ENCODE peak calls at places on chromosomes 7 and 10, in six cellular contexts. V is GM12878, S is sigmoid colon, T is fibroblast of lung, N is psoas muscle, K is neural progenitor cell. Q is an unnamed sample.

GRCh38 chr7:138875794-138876193 is 77.8 kb upstream of the ATP6V0A4 start:
- DNase-seq in V (no peak), S (no peak), T (peak; percentile 40), N (no peak), K (no peak), Q (no peak)

GRCh38 chr7:13990319-13990983 is 985 bp upstream of the ETV1 start:
- DNase-seq in V (no peak), S (peak; percentile 73), T (peak; percentile 56), N (peak; percentile 42), K (peak; percentile 81), Q (peak; percentile 64)

GRCh38 chr7:5088906-5089305 is 43.2 kb downstream of the RBAK start:
- DNase-seq in V (no peak), S (no peak), T (no peak), N (no peak), K (no peak), Q (no peak)

GRCh38 chr10:110429301-110429700 is 68.4 kb upstream of the DUSP5 start:
- DNase-seq in V (no peak), S (peak; percentile 22), T (no peak), N (no peak), K (no peak), Q (no peak)

GRCh38 chr7:106041140-106041717 is 70.9 kb downstream of the SYPL1 start:
- DNase-seq in V (no peak), S (peak; percentile 61), T (no peak), N (no peak), K (peak; percentile 85), Q (no peak)

GRCh38 chr10:124319926-124320391 is 98.8 kb downstream of the OAT start:
- DNase-seq in V (no peak), S (peak; percentile 13), T (no peak), N (no peak), K (no peak), Q (peak; percentile 7)

GRCh38 chr7:85612514-85612913 is 425.7 kb upstream of the SEMA3D start:
- DNase-seq in V (no peak), S (no peak), T (no peak), N (no peak), K (no peak), Q (no peak)

GRCh38 chr7:135998081-135998480 is 20.9 kb upstream of the MTPN start:
- DNase-seq in V (no peak), S (no peak), T (no peak), N (no peak), K (no peak), Q (no peak)

GRCh38 chr10:22315455-22316285 is 518 bp upstream of the COMMD3 start:
- DNase-seq in V (no peak), S (no peak), T (no peak), N (no peak), K (no peak), Q (no peak)

GRCh38 chr10:76149602-76150138 is 718.2 kb downstream of the LRMDA start:
- DNase-seq in V (no peak), S (no peak), T (no peak), N (no peak), K (no peak), Q (no peak)

GRCh38 chr10:70115948-70116682 is 16.5 kb downstream of the AIFM2 start:
- DNase-seq in V (no peak), S (peak; percentile 74), T (peak; percentile 24), N (peak; percentile 38), K (peak; percentile 70), Q (peak; percentile 68)

GRCh38 chr10:15780353-15781135 is 60.8 kb upstream of the ITGA8 start:
- DNase-seq in V (no peak), S (peak; percentile 68), T (peak; percentile 23), N (peak; percentile 21), K (no peak), Q (peak; percentile 91)

GRCh38 chr10:121084029-121084674 is 233.0 kb downstream of the WDR11 start:
- DNase-seq in V (no peak), S (no peak), T (no peak), N (no peak), K (no peak), Q (no peak)

GRCh38 chr10:131184503-131184902 is 127.0 kb downstream of the TCERG1L start:
- DNase-seq in V (no peak), S (no peak), T (no peak), N (no peak), K (no peak), Q (no peak)

GRCh38 chr7:133602291-133602690 is 349.4 kb downstream of the EXOC4 start:
- DNase-seq in V (no peak), S (no peak), T (peak; percentile 50), N (no peak), K (no peak), Q (no peak)

GRCh38 chr7:26451997-26452396 is 160.3 kb downstream of the SNX10 start:
- DNase-seq in V (no peak), S (no peak), T (no peak), N (no peak), K (peak; percentile 53), Q (no peak)

GRCh38 chr10:3960496-3960895 is 175.5 kb upstream of the KLF6 start:
- DNase-seq in V (no peak), S (no peak), T (no peak), N (no peak), K (no peak), Q (no peak)

GRCh38 chr7:83101540-83101939 is 61.1 kb downstream of the PCLO start:
- DNase-seq in V (no peak), S (no peak), T (no peak), N (no peak), K (no peak), Q (no peak)

GRCh38 chr7:101395376-101395775 is 32.7 kb downstream of the COL26A1 start:
- DNase-seq in V (no peak), S (no peak), T (no peak), N (no peak), K (no peak), Q (no peak)

GRCh38 chr7:55019691-55020480 is 1.1 kb downstream of the EGFR start:
- DNase-seq in V (no peak), S (peak; percentile 78), T (no peak), N (peak; percentile 41), K (peak; percentile 59), Q (peak; percentile 47)

GRCh38 chr7:48140001-48140681 is 31.1 kb upstream of the ABCA13 start:
- DNase-seq in V (no peak), S (no peak), T (no peak), N (no peak), K (no peak), Q (no peak)

GRCh38 chr7:114910787-114911186 is 11.1 kb upstream of the MDFIC start:
- DNase-seq in V (no peak), S (no peak), T (no peak), N (no peak), K (no peak), Q (no peak)

GRCh38 chr10:3538291-3538849 is 246.6 kb downstream of the KLF6 start:
- DNase-seq in V (no peak), S (no peak), T (no peak), N (no peak), K (no peak), Q (no peak)

GRCh38 chr7:100118388-100119074 is 627 bp downstream of the TAF6 start:
- DNase-seq in V (no peak), S (no peak), T (no peak), N (no peak), K (no peak), Q (no peak)

GRCh38 chr7:74284781-74285259 is 4.4 kb upstream of the CLIP2 start:
- DNase-seq in V (peak; percentile 80), S (no peak), T (no peak), N (no peak), K (peak; percentile 74), Q (no peak)

GRCh38 chr7:150363872-150364271 is 4.8 kb upstream of the REPIN1 start:
- DNase-seq in V (no peak), S (no peak), T (no peak), N (no peak), K (no peak), Q (no peak)

GRCh38 chr7:142279616-142280015 is 21.8 kb upstream of the PRSS58 start:
- DNase-seq in V (no peak), S (no peak), T (no peak), N (no peak), K (no peak), Q (no peak)

GRCh38 chr10:50326757-50327701 is 75.7 kb upstream of the ASAH2 start:
- DNase-seq in V (no peak), S (no peak), T (peak; percentile 94), N (peak; percentile 20), K (no peak), Q (peak; percentile 32)

GRCh38 chr10:77165445-77166316 is 471.9 kb downstream of the KCNMA1 start:
- DNase-seq in V (peak; percentile 24), S (peak; percentile 69), T (peak; percentile 76), N (no peak), K (peak; percentile 77), Q (peak; percentile 35)

DNA sequence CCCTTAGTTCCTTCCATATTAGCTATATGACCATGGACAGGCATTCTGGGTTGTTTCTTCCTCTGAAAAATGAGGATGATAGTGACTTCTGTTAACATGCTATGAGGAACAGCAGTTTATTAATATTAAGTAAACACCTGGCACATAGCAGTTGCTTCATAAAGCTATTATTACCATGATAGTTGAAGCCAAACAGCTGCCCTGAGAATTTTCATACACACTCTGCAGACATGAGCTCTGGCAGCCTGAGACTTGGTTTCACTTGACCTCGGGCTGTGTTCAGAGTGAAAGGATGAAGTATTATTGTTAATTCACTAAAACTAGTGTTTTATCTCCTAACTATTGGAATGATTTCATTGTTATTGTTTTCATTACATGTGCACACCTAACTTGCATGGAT is 15.2 kb upstream of the IMPDH1 start:
- DNase-seq in V (no peak), S (no peak), T (no peak), N (no peak), K (no peak), Q (no peak)
- TF ChIP-seq CTCF in V (no peak), S (no peak), T (no peak), N (no peak), K (no peak), Q (no peak)

GRCh38 chr7:131717181-131717580 is 160.8 kb upstream of the PODXL start:
- DNase-seq in V (no peak), S (no peak), T (no peak), N (no peak), K (no peak), Q (no peak)
- TF ChIP-seq CTCF in V (no peak), S (no peak), T (no peak), N (no peak), K (no peak), Q (no peak)

GRCh38 chr7:33471636-33472242 is 342.4 kb downstream of the BBS9 start:
- DNase-seq in V (no peak), S (no peak), T (no peak), N (no peak), K (no peak), Q (peak; percentile 1)
- TF ChIP-seq CTCF in V (no peak), S (no peak), T (no peak), N (no peak), K (no peak), Q (no peak)

DNA sequence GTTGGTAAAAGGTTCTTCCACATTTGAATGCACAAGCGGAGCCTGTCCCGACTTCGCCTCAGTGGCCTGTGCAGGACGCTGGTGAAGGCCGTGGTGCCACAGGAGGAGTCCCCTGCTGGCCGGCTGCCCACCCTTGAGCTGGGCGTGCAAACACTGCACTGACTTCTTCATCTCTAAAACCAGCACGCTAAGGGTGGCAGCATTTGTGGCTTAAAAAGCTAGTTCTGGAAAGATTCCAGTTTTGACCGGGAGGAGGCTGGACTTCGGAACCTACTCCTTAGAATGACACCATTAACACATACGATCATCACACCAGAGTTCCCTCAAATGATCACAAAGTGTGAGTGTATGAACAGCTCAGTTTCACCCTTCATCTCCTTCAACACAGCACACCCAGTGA is 102.4 kb downstream of the SMURF1 start:
- DNase-seq in V (no peak), S (no peak), T (no peak), N (no peak), K (no peak), Q (no peak)
- TF ChIP-seq CTCF in V (no peak), S (no peak), T (no peak), N (no peak), K (no peak), Q (no peak)